ENCODE peak calls at places on chromosomes 13 and 19, in four cellular contexts. E is HepG2, U is HCT116, X is K562. W is an unnamed sample.

GRCh38 chr19:4580021-4580901 is 20.8 kb upstream of the SEMA6B start:
- DNase-seq in E (no peak), U (no peak), X (peak; percentile 71), W (no peak)

GRCh38 chr19:34184880-34185491 is 12.7 kb downstream of the LSM14A start:
- DNase-seq in E (no peak), U (no peak), X (no peak), W (no peak)

GRCh38 chr13:41693434-41693833 is 236.1 kb downstream of the RGCC start:
- DNase-seq in E (no peak), U (no peak), X (no peak), W (no peak)

GRCh38 chr19:9431475-9431874 is 3.9 kb downstream of the ZNF266 start:
- DNase-seq in E (no peak), U (no peak), X (peak; percentile 56), W (peak; percentile 12)

GRCh38 chr19:54478677-54479266 is 5.7 kb upstream of the CDC42EP5 start:
- DNase-seq in E (peak; percentile 59), U (peak; percentile 53), X (no peak), W (no peak)

GRCh38 chr13:20414475-20415287 is 111.0 kb downstream of the CRYL1 start:
- DNase-seq in E (no peak), U (no peak), X (no peak), W (no peak)

GRCh38 chr13:112245179-112245724 is 130.9 kb upstream of the SPACA7 start:
- DNase-seq in E (no peak), U (no peak), X (no peak), W (no peak)

GRCh38 chr19:47005873-47006272 is 13.8 kb upstream of the NPAS1 start:
- DNase-seq in E (peak; percentile 33), U (peak; percentile 10), X (no peak), W (no peak)

GRCh38 chr13:114012141-114012540 is 38.3 kb upstream of the C13orf46 start:
- DNase-seq in E (no peak), U (no peak), X (no peak), W (no peak)

GRCh38 chr19:281992-282391 is 9.2 kb downstream of the PLPP2 start:
- DNase-seq in E (no peak), U (no peak), X (no peak), W (no peak)

GRCh38 chr13:91031508-91031907 is 316.0 kb upstream of the MIR17HG start:
- DNase-seq in E (no peak), U (no peak), X (no peak), W (no peak)

GRCh38 chr13:77919351-77920294 is 992 bp upstream of the EDNRB start:
- DNase-seq in E (no peak), U (no peak), X (no peak), W (no peak)

GRCh38 chr13:31204592-31204991 is 4.8 kb downstream of the B3GLCT start:
- DNase-seq in E (peak; percentile 34), U (peak; percentile 45), X (peak; percentile 55), W (no peak)

GRCh38 chr13:75492389-75492788 is 10.4 kb upstream of the TBC1D4 start:
- DNase-seq in E (no peak), U (no peak), X (no peak), W (no peak)

DNA sequence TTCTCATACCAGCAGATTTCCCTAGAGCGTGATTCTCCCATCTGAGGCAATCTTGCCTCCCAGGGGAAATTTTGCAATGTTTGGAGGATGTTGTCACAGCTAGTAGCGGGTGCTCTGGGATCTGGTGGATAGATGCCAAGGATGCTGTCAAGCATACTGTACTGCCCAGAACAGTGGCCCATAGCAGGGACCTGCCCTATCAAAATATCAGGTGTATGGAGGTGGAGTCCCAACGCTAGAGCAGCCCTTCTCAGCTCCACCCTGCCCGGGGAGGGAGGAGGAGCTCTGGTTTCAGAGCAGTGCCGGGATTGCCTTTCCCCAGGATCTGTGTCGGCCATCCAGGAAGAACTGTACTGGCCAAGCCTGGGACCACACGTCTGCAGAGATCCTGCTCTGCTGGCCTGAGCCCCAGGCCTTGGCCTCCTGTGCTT is 10.9 kb upstream of the QTRT1 start:
- DNase-seq in E (no peak), U (no peak), X (no peak), W (no peak)
- H3K9me3 ChIP-seq in E (no peaks in the 10 kb centered on the region), U (no peaks in the 10 kb centered on the region), X (no peaks in the 10 kb centered on the region), W (no peaks in the 10 kb centered on the region)

DNA sequence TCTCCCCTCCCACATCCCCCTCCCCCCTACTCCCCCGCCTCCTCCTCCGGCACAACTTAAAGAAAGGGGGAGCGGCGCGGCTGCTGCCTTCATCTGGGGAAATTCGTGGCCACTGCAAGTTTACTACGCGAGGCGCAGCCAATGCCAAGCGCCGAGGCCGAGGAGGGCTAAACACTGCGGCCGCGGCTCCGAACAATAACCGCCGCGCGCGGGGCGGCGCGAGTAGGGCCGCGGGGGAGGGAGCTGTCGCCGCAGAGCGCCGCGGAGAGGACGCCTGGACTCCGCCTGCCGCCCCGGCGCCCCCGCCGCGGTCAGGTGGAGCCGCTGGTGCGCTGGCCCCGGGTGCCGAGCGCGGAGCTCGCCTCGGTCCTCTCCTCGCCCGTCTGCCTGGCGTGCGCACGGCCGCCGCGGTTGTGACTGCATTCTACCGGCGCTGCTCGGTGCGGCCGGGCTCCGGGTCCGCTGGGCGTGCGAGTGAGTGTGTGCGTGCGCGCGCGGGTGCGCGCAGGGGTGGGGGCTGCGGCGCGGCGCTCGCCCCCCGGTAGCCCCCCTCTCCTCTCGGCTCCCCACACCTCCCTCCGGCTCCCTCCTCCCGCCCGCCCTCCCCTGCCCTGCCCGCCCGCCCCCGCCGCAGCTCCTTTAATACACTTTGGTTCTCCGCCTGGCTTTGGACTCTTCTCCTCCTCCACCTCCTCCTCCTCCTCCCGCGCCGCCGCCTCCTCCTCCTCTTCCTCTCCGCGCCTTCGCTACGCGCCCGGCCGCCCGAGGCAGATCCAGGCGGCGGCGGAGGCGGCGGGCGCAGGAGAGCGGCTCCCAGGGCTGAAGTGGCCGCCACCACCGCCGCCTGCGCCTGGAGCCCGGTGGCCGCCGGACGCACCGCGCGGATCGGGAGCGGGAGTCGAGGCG is at the start of gene ZIC2:
- DNase-seq in E (no peak), U (peak; percentile 73), X (peak; percentile 66), W (no peak)
- TF ChIP-seq TCF7L2 in E (no peak), U (peak; percentile 39), X (no peak), W (peak; percentile 73)

GRCh38 chr19:15457701-15458484 is 6.5 kb downstream of the RASAL3 start:
- DNase-seq in E (no peak), U (no peak), X (no peak), W (no peak)

GRCh38 chr19:15454371-15454800 is 4.6 kb upstream of the WIZ start:
- DNase-seq in E (no peak), U (no peak), X (no peak), W (no peak)

GRCh38 chr19:15455996-15456395 is 6.2 kb upstream of the WIZ start:
- DNase-seq in E (no peak), U (no peak), X (no peak), W (no peak)

GRCh38 chr19:15456441-15456840 is 6.7 kb upstream of the WIZ start:
- DNase-seq in E (no peak), U (no peak), X (no peak), W (no peak)

DNA sequence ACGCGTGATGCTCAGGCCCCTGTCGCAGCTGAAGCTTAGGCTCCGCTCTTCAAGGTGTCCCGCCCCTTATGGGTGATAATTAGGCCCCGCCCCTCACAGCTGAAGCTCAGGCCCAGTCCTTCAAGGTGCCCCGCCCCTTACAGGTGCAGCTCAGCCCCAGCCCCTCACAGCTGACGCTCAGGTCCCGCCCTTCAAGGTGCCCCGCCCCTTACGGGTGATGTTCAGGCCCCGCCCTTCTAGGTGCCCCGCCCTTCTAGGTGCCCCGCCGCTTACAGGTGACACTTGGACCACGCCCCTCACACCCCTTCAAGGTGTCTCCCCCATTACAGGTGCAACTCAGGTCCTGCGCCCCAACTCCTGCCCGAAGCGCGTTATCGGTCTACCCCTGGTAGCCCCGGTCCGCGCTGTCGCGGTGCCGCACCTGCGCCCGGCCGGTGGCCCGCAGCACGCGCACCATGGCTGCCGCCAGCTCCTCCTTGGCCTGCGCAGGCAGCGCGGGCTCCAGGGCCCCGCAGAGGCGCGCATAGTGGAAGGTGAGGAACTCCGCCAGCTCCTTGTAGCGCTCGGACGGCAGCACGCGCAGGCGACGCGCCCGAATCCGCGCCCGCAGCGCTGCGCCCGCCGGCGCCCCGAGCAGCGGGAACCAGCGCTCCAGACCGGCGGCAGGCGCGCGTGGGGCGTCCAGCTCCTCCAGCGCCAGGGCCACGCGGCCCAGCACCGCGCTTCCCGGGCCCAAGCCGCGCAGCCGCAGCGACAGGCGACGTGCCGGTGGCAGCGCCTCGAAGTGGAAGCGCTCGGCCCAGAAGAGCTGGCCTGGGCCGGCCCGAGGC is 7.3 kb downstream of the RASAL3 start:
- DNase-seq in E (no peak), U (peak; percentile 27), X (peak; percentile 70), W (no peak)
- TF ChIP-seq SIN3A in E (no peak), U (no peak), X (no peak), W (no peak)

GRCh38 chr19:58097783-58098681 is at the start of gene ZSCAN18:
- DNase-seq in E (no peak), U (no peak), X (peak; percentile 89), W (no peak)

GRCh38 chr19:58097349-58097748 is 682 bp downstream of the ZSCAN18 start:
- DNase-seq in E (no peak), U (no peak), X (no peak), W (no peak)

GRCh38 chr19:58096884-58097283 is 1.1 kb downstream of the ZSCAN18 start:
- DNase-seq in E (no peak), U (no peak), X (no peak), W (no peak)

GRCh38 chr19:58093071-58093470 is 5.0 kb downstream of the ZSCAN18 start:
- DNase-seq in E (no peak), U (no peak), X (no peak), W (no peak)

GRCh38 chr19:58095328-58095727 is 2.7 kb downstream of the ZSCAN18 start:
- DNase-seq in E (no peak), U (no peak), X (no peak), W (no peak)
- H3K9me3 ChIP-seq in E (peaks cover 89% of the 10 kb centered on the region), U (peaks cover 3% of the 10 kb centered on the region), X (no peaks in the 10 kb centered on the region), W (no peaks in the 10 kb centered on the region)

GRCh38 chr19:3403489-3404323 is 37.3 kb downstream of the NFIC start:
- DNase-seq in E (peak; percentile 48), U (no peak), X (no peak), W (no peak)
- TF ChIP-seq TCF7L2 in E (no peak), U (no peak), X (no peak), W (no peak)

GRCh38 chr13:83905641-83906040 is 23.4 kb upstream of the SLITRK1 start:
- DNase-seq in E (no peak), U (no peak), X (no peak), W (no peak)
- TF ChIP-seq SIN3A in E (no peak), U (no peak), X (no peak), W (no peak)

GRCh38 chr19:36688058-36688457 is 646 bp downstream of the ZNF567 start:
- DNase-seq in E (no peak), U (no peak), X (no peak), W (no peak)
- H3K9me3 ChIP-seq in E (peaks cover 23% of the 10 kb centered on the region), U (peaks cover 4% of the 10 kb centered on the region), X (peaks cover 3% of the 10 kb centered on the region), W (peaks cover 22% of the 10 kb centered on the region)

GRCh38 chr13:30108216-30108912 is 199.0 kb downstream of the KATNAL1 start:
- DNase-seq in E (no peak), U (no peak), X (no peak), W (no peak)
- TF ChIP-seq TCF7L2 in E (no peak), U (no peak), X (no peak), W (no peak)

GRCh38 chr19:48539503-48540096 is 12.4 kb upstream of the SULT2B1 start:
- DNase-seq in E (no peak), U (no peak), X (no peak), W (no peak)
- TF ChIP-seq SIN3A in E (no peak), U (no peak), X (no peak), W (no peak)